ENCODE peak calls at places on chromosomes 13 and 19, in ten cellular contexts. B is fibroblast of lung; R is stomach; X is heart left ventricle; Y is adipocyte; P is tibial nerve; I is pancreas; E is NT2/D1; U is left lung; Z is CD4-positive, alpha-beta memory T cell. M is an unnamed sample.
A peak's percentile ranks its signal among the peaks of the same experiment; 100 is the strongest.

GRCh38 chr13:98279473-98280175 is 102.6 kb upstream of the RNF113B start:
- DNase-seq in Z (peak; percentile 5), B (no peak), Y (no peak), U (no peak), R (no peak), E (no peak), I (no peak), X (no peak), P (no peak), M (no peak)

GRCh38 chr19:16180611-16181010 is 4.6 kb upstream of the FAM32A start:
- DNase-seq in R (no peak), I (no peak), X (no peak), P (no peak), Y (peak; percentile 91), B (peak; percentile 84), U (no peak), E (peak; percentile 68), Z (no peak), M (no peak)

GRCh38 chr13:25429466-25429865 is 57.7 kb downstream of the ATP8A2 start:
- DNase-seq in Z (no peak), P (no peak), U (no peak), I (no peak), Y (no peak), B (no peak), E (no peak), X (no peak), R (no peak), M (no peak)

GRCh38 chr19:32489971-32490370 is 84.4 kb downstream of the DPY19L3 start:
- DNase-seq in R (no peak), Z (no peak), P (no peak), X (no peak), I (no peak), B (no peak), E (no peak), Y (no peak), U (no peak), M (no peak)

GRCh38 chr19:17915940-17916593 is 16.7 kb upstream of the CCDC124 start:
- DNase-seq in I (no peak), Z (no peak), P (no peak), R (peak; percentile 44), Y (no peak), B (no peak), X (no peak), E (no peak), U (no peak), M (no peak)

GRCh38 chr19:919157-920050 is 2.3 kb downstream of the KISS1R start:
- DNase-seq in R (no peak), Y (no peak), P (no peak), B (no peak), E (no peak), I (no peak), Z (peak; percentile 51), U (no peak), X (no peak), M (no peak)

GRCh38 chr19:50649433-50650391 is at the start of gene C19orf81:
- DNase-seq in B (no peak), U (no peak), P (no peak), Y (no peak), I (no peak), Z (no peak), E (peak; percentile 49), X (no peak), R (no peak), M (no peak)

GRCh38 chr13:85247780-85248179 is 551.4 kb downstream of the SLITRK6 start:
- DNase-seq in I (no peak), U (no peak), P (no peak), Z (no peak), E (no peak), B (no peak), X (no peak), Y (no peak), R (no peak), M (no peak)

GRCh38 chr19:19064098-19064722 is 416 bp downstream of the SLC25A42 start:
- DNase-seq in E (no peak), U (no peak), R (no peak), Y (no peak), P (no peak), X (peak; percentile 17), B (no peak), I (no peak), Z (peak; percentile 7), M (no peak)

GRCh38 chr13:90103099-90103784 is 1244.2 kb upstream of the MIR17HG start:
- DNase-seq in B (no peak), E (no peak), I (no peak), U (peak; percentile 18), X (no peak), Y (no peak), R (no peak), P (no peak), Z (no peak), M (no peak)

GRCh38 chr13:40682449-40683240 is 16.2 kb upstream of the FOXO1 start:
- DNase-seq in P (no peak), U (no peak), B (peak; percentile 39), I (no peak), Z (peak; percentile 58), R (no peak), Y (peak; percentile 89), E (no peak), X (no peak), M (no peak)

GRCh38 chr19:33436360-33437345 is 63.1 kb downstream of the CEBPG start:
- DNase-seq in Z (no peak), X (no peak), U (peak; percentile 64), I (peak; percentile 44), E (no peak), P (no peak), B (no peak), Y (no peak), R (no peak), M (no peak)

GRCh38 chr19:53908933-53909415 is at the start of gene CACNG7:
- DNase-seq in U (no peak), X (no peak), Z (no peak), E (no peak), P (no peak), R (no peak), Y (peak; percentile 13), B (peak; percentile 16), I (no peak), M (no peak)
- H3K27me3 ChIP-seq in U (peaks cover 96% of the 10 kb centered on the region), X (peaks cover 32% of the 10 kb centered on the region), Z (peaks cover 42% of the 10 kb centered on the region), E (peaks cover 47% of the 10 kb centered on the region), P (no peaks in the 10 kb centered on the region), R (peaks cover 78% of the 10 kb centered on the region), Y (peaks cover 73% of the 10 kb centered on the region), B (peaks cover 18% of the 10 kb centered on the region), I (peaks cover 35% of the 10 kb centered on the region), M (peaks cover 87% of the 10 kb centered on the region)

GRCh38 chr19:47144630-47145029 is 14.0 kb downstream of the SAE1 start:
- DNase-seq in X (no peak), E (no peak), I (no peak), P (no peak), R (no peak), Z (no peak), Y (no peak), U (no peak), B (no peak), M (no peak)
- H3K27me3 ChIP-seq in X (no peaks in the 10 kb centered on the region), E (no peaks in the 10 kb centered on the region), I (no peaks in the 10 kb centered on the region), P (no peaks in the 10 kb centered on the region), R (no peaks in the 10 kb centered on the region), Z (no peaks in the 10 kb centered on the region), Y (no peaks in the 10 kb centered on the region), U (no peaks in the 10 kb centered on the region), B (no peaks in the 10 kb centered on the region), M (no peaks in the 10 kb centered on the region)

DNA sequence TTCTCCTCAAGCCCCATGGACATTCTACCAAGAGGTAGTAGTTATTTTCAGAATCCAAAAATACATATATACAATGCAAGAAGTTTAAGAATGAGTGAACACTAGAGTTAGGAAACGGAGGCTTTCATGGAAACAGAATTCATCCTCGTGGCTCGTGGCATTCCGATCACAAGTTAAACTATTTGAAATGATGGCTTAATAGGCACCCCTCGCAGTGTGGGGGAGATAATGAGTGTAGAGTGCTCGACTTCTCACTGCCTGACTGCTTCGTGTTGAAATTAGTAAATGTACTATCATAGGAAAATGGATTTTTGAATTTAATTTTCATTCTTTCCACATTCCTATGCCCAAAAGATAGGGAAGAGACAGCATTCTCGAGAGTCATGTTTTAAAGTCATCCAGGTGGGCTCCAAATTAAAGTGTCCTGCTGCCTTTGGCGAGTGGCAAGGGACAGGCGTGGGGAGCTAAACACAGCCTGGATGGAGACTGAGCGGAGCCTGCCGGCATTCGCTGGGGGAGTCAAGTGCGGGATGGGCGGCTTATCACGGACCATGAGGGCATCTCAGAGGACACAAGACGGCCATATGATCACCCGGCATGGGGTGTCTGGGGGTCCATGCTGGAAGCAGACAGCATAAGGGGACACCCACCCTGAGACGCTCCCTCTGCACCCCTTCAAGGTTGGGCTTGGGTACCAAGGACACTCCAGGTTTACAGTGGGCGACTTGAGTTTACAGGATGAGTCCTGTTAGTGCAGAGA is 165.2 kb downstream of the TEX29 start:
- DNase-seq in B (no peak), Y (no peak), I (peak; percentile 41), X (no peak), Z (no peak), E (no peak), R (peak; percentile 11), U (peak; percentile 51), P (no peak), M (no peak)
- H3K27me3 ChIP-seq in B (no peaks in the 10 kb centered on the region), Y (peaks cover 1% of the 10 kb centered on the region), I (no peaks in the 10 kb centered on the region), X (no peaks in the 10 kb centered on the region), Z (no peaks in the 10 kb centered on the region), E (no peaks in the 10 kb centered on the region), R (no peaks in the 10 kb centered on the region), U (peaks cover 9% of the 10 kb centered on the region), P (no peaks in the 10 kb centered on the region), M (no peaks in the 10 kb centered on the region)

GRCh38 chr19:40556953-40557530 is 19.6 kb upstream of the SHKBP1 start:
- DNase-seq in E (no peak), X (no peak), I (no peak), Y (no peak), B (no peak), R (no peak), U (peak; percentile 63), P (no peak), Z (no peak), M (no peak)

GRCh38 chr19:40560092-40560507 is 16.6 kb upstream of the SHKBP1 start:
- DNase-seq in B (no peak), X (no peak), Z (no peak), U (peak; percentile 67), I (no peak), E (no peak), Y (no peak), R (no peak), P (no peak), M (no peak)

GRCh38 chr19:40555978-40556689 is 20.5 kb upstream of the SHKBP1 start:
- DNase-seq in B (no peak), I (no peak), X (no peak), U (no peak), R (no peak), Y (no peak), Z (no peak), E (no peak), P (no peak), M (no peak)

GRCh38 chr19:40561947-40562346 is 14.7 kb upstream of the SHKBP1 start:
- DNase-seq in I (no peak), Y (no peak), U (no peak), R (no peak), P (no peak), E (no peak), X (no peak), Z (no peak), B (no peak), M (no peak)

DNA sequence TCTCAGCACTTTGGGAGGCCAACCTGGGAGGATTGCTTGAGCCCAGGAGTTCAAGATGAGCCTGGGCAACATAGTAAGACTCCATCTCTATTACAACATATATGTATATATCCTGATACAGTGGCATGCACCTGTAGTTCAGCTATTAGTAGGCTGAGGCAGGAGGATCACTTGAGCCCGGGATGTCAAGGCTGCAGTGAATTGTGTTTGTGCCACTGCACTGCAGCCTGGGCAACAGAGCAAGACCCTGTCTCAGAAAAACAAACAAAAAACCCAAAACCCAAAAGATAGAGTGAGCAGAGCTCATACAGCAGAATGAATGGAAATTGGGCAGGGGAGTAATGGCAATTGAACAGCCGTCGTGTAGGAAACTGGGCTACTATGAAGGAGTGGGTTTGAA is 17.3 kb upstream of the SHKBP1 start:
- DNase-seq in R (no peak), E (no peak), Z (no peak), I (no peak), Y (no peak), P (no peak), U (no peak), X (no peak), B (no peak), M (no peak)
- H3K27me3 ChIP-seq in R (peaks cover 10% of the 10 kb centered on the region), E (peaks cover 7% of the 10 kb centered on the region), Z (no peaks in the 10 kb centered on the region), I (peaks cover under 1% of the 10 kb centered on the region), Y (peaks cover 28% of the 10 kb centered on the region), P (no peaks in the 10 kb centered on the region), U (peaks cover 80% of the 10 kb centered on the region), X (no peaks in the 10 kb centered on the region), B (no peaks in the 10 kb centered on the region), M (peaks cover 22% of the 10 kb centered on the region)

M was measured in heart right ventricle.